ENCODE peak calls at places on chromosomes 7 and 10, in six cellular contexts. One of them, this sample, is unnamed.

GRCh38 chr10:32073676-32074075 is 17.5 kb upstream of the KIF5B start:
- DNase-seq in cardiac fibroblast: no peak
- DNase-seq in fibroblast of lung: peak; percentile 37
- DNase-seq in body of pancreas: no peak
- DNase-seq in GM12878: no peak
- DNase-seq in fibroblast of the aortic adventitia: peak; percentile 51
- DNase-seq in this sample: no peak

GRCh38 chr10:77157248-77158019 is 480.2 kb downstream of the KCNMA1 start:
- DNase-seq in fibroblast of lung: peak; percentile 32
- DNase-seq in body of pancreas: no peak
- DNase-seq in cardiac fibroblast: no peak
- DNase-seq in GM12878: no peak
- DNase-seq in fibroblast of the aortic adventitia: peak; percentile 80
- DNase-seq in this sample: no peak

GRCh38 chr10:46547331-46547880 is 9.1 kb downstream of the GPRIN2 start:
- DNase-seq in cardiac fibroblast: no peak
- DNase-seq in GM12878: no peak
- DNase-seq in fibroblast of lung: no peak
- DNase-seq in body of pancreas: peak; percentile 4
- DNase-seq in fibroblast of the aortic adventitia: no peak
- DNase-seq in this sample: no peak

GRCh38 chr10:126935263-126935946 is 30.2 kb downstream of the DOCK1 start:
- DNase-seq in GM12878: no peak
- DNase-seq in cardiac fibroblast: peak; percentile 37
- DNase-seq in body of pancreas: no peak
- DNase-seq in fibroblast of the aortic adventitia: no peak
- DNase-seq in fibroblast of lung: no peak
- DNase-seq in this sample: peak; percentile 17

GRCh38 chr10:13983035-13983434 is 347.7 kb downstream of the FRMD4A start:
- DNase-seq in fibroblast of lung: no peak
- DNase-seq in fibroblast of the aortic adventitia: no peak
- DNase-seq in body of pancreas: no peak
- DNase-seq in cardiac fibroblast: no peak
- DNase-seq in GM12878: no peak
- DNase-seq in this sample: no peak

GRCh38 chr10:102497545-102497944 is 5.0 kb downstream of the ACTR1A start:
- DNase-seq in fibroblast of lung: no peak
- DNase-seq in cardiac fibroblast: no peak
- DNase-seq in fibroblast of the aortic adventitia: no peak
- DNase-seq in body of pancreas: no peak
- DNase-seq in GM12878: no peak
- DNase-seq in this sample: no peak

GRCh38 chr7:2261611-2262010 is 19.6 kb downstream of the NUDT1 start:
- DNase-seq in cardiac fibroblast: no peak
- DNase-seq in fibroblast of lung: no peak
- DNase-seq in GM12878: no peak
- DNase-seq in fibroblast of the aortic adventitia: no peak
- DNase-seq in body of pancreas: no peak
- DNase-seq in this sample: no peak

GRCh38 chr7:102891693-102892261 is 21.0 kb upstream of the LRRC17 start:
- DNase-seq in fibroblast of the aortic adventitia: peak; percentile 91
- DNase-seq in body of pancreas: peak; percentile 41
- DNase-seq in GM12878: no peak
- DNase-seq in cardiac fibroblast: peak; percentile 88
- DNase-seq in fibroblast of lung: peak; percentile 93
- DNase-seq in this sample: peak; percentile 26

GRCh38 chr10:110488944-110489343 is 8.8 kb upstream of the DUSP5 start:
- DNase-seq in cardiac fibroblast: no peak
- DNase-seq in body of pancreas: no peak
- DNase-seq in fibroblast of lung: no peak
- DNase-seq in fibroblast of the aortic adventitia: no peak
- DNase-seq in GM12878: no peak
- DNase-seq in this sample: no peak

GRCh38 chr10:119219747-119220320 is 12.5 kb downstream of the GRK5 start:
- DNase-seq in fibroblast of the aortic adventitia: peak; percentile 46
- DNase-seq in body of pancreas: no peak
- DNase-seq in GM12878: no peak
- DNase-seq in fibroblast of lung: no peak
- DNase-seq in cardiac fibroblast: no peak
- DNase-seq in this sample: no peak

GRCh38 chr7:148567524-148567923 is 23.0 kb upstream of the C7orf33 start:
- DNase-seq in body of pancreas: no peak
- DNase-seq in fibroblast of lung: no peak
- DNase-seq in cardiac fibroblast: no peak
- DNase-seq in fibroblast of the aortic adventitia: no peak
- DNase-seq in GM12878: no peak
- DNase-seq in this sample: no peak

GRCh38 chr7:18064242-18064838 is 36.7 kb upstream of the PRPS1L1 start:
- DNase-seq in body of pancreas: peak; percentile 33
- DNase-seq in fibroblast of lung: no peak
- DNase-seq in fibroblast of the aortic adventitia: peak; percentile 12
- DNase-seq in GM12878: no peak
- DNase-seq in cardiac fibroblast: peak; percentile 45
- DNase-seq in this sample: no peak

DNA sequence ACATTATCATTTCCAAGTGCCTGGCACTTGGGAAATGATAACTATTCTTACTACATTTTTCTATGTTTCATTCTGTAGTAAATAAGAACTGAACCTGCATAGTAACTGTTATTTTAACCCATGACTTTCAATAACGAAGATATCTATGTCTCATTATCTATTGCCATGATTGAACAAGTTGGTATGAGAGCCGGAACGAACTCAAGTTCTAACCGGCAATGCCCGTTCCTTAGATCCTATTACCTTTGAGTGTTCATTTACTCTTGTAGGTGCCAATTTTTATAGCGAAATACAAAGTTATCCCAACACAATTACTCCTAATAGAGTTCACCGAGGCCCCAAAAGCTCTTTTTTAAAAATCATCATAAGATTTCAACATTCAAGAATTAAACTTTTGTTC is 885 bp upstream of the MET start:
- DNase-seq in cardiac fibroblast: no peak
- DNase-seq in body of pancreas: no peak
- DNase-seq in GM12878: no peak
- DNase-seq in fibroblast of the aortic adventitia: no peak
- DNase-seq in fibroblast of lung: no peak
- DNase-seq in this sample: no peak
- H3K4me3 ChIP-seq in cardiac fibroblast: no peak overlapping the region
- H3K4me3 ChIP-seq in body of pancreas: no peak overlapping the region
- H3K4me3 ChIP-seq in GM12878: no peak overlapping the region
- H3K4me3 ChIP-seq in fibroblast of the aortic adventitia: no peak overlapping the region
- H3K4me3 ChIP-seq in fibroblast of lung: peak overlapping the region; percentile 89
- H3K4me3 ChIP-seq in this sample: peak overlapping the region; percentile 63

DNA sequence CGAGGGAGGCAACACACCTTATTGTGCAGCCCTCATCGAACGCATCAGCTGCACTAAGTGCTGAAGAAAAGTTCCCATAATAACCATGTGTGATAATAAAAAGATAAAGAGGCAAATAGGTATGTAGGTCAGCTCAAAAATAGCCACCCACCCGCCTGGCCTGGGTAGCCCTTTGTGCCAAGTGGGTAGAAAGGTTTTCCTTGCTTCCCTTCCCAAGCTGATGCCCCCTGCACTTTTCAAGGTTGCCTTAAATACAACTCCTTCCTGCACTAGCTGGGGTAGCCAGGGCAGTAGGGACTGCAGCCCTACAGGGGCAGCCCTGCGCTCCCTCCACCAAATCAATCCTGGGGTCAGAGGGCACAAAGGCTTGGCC is 13.5 kb upstream of the DDIT4 start:
- DNase-seq in cardiac fibroblast: no peak
- DNase-seq in fibroblast of the aortic adventitia: no peak
- DNase-seq in fibroblast of lung: no peak
- DNase-seq in body of pancreas: no peak
- DNase-seq in GM12878: no peak
- DNase-seq in this sample: no peak
- H3K4me3 ChIP-seq in cardiac fibroblast: no peak overlapping the region
- H3K4me3 ChIP-seq in fibroblast of the aortic adventitia: no peak overlapping the region
- H3K4me3 ChIP-seq in fibroblast of lung: no peak overlapping the region
- H3K4me3 ChIP-seq in body of pancreas: no peak overlapping the region
- H3K4me3 ChIP-seq in GM12878: peak overlapping the region; percentile 68
- H3K4me3 ChIP-seq in this sample: peak overlapping the region; percentile 70

DNA sequence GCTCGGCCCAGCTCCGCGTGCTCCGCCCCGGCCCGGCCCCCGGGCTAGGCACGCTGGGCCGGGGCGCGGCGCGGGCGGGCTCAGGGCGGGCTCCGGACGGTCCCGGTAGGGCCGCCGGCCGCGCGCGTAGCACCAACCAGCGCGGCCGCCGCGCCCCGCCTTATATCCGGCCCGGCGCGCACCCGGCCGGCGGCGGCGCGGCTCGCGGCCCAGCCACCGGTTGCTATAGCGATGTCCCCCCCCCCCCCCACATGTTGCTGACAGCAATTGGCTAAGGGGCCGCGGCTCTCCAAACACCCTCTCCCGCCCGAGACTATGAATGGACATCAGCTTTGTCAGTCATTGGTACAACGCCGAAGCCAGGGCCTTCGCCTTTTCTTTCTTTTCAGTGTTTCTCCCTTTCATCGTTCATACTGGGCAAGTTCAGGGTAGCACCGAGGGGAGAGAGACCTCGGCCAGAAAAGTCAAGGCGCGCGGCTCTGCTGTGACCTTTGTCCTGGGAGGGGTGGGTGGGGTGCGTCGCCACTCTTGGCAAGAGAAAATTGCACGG is 354.1 kb downstream of the DNAJB6 start:
- DNase-seq in GM12878: no peak
- DNase-seq in body of pancreas: peak; percentile 60
- DNase-seq in fibroblast of lung: peak; percentile 57
- DNase-seq in fibroblast of the aortic adventitia: peak; percentile 40
- DNase-seq in cardiac fibroblast: peak; percentile 63
- DNase-seq in this sample: no peak
- H3K4me3 ChIP-seq in GM12878: no peak overlapping the region
- H3K4me3 ChIP-seq in body of pancreas: no peak overlapping the region
- H3K4me3 ChIP-seq in fibroblast of lung: peak overlapping the region; percentile 53
- H3K4me3 ChIP-seq in fibroblast of the aortic adventitia: no peak overlapping the region
- H3K4me3 ChIP-seq in cardiac fibroblast: peak overlapping the region; percentile 8
- H3K4me3 ChIP-seq in this sample: peak overlapping the region; percentile 20

GRCh38 chr7:138565071-138565450 is 105.0 kb downstream of the TRIM24 start:
- DNase-seq in GM12878: no peak
- DNase-seq in body of pancreas: no peak
- DNase-seq in fibroblast of the aortic adventitia: no peak
- DNase-seq in cardiac fibroblast: no peak
- DNase-seq in fibroblast of lung: no peak
- DNase-seq in this sample: no peak

GRCh38 chr7:138568655-138569054 is 108.6 kb downstream of the TRIM24 start:
- DNase-seq in fibroblast of lung: no peak
- DNase-seq in GM12878: no peak
- DNase-seq in cardiac fibroblast: no peak
- DNase-seq in fibroblast of the aortic adventitia: no peak
- DNase-seq in body of pancreas: no peak
- DNase-seq in this sample: no peak

GRCh38 chr7:138563808-138564207 is 103.7 kb downstream of the TRIM24 start:
- DNase-seq in fibroblast of lung: no peak
- DNase-seq in fibroblast of the aortic adventitia: no peak
- DNase-seq in GM12878: no peak
- DNase-seq in body of pancreas: no peak
- DNase-seq in cardiac fibroblast: no peak
- DNase-seq in this sample: no peak

GRCh38 chr7:138565451-138566114 is 105.5 kb downstream of the TRIM24 start:
- DNase-seq in GM12878: no peak
- DNase-seq in cardiac fibroblast: peak; percentile 90
- DNase-seq in fibroblast of the aortic adventitia: peak; percentile 72
- DNase-seq in fibroblast of lung: peak; percentile 67
- DNase-seq in body of pancreas: no peak
- DNase-seq in this sample: no peak

DNA sequence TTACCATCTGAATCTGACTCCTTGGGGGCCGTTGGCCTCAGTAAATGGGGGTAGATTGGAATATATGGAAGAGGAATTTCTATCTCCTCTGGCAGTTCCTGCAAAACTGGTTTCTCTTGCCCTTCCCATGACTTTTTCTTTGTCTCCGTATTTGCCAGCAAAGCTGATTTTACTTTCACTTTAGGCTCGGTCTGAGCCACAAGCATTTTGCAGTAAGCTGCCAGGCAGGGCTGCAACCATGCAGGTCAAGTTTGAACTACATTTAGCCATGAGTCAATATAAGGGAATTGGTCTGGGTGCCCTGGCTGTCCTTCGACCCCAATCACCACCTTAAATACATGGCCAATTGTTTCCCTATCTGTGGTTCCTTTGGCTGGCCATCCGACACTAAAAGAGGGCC is 104.3 kb downstream of the TRIM24 start:
- DNase-seq in GM12878: no peak
- DNase-seq in fibroblast of lung: no peak
- DNase-seq in cardiac fibroblast: no peak
- DNase-seq in fibroblast of the aortic adventitia: no peak
- DNase-seq in body of pancreas: no peak
- DNase-seq in this sample: no peak
- H3K4me3 ChIP-seq in GM12878: no peak overlapping the region
- H3K4me3 ChIP-seq in fibroblast of lung: no peak overlapping the region
- H3K4me3 ChIP-seq in cardiac fibroblast: no peak overlapping the region
- H3K4me3 ChIP-seq in fibroblast of the aortic adventitia: no peak overlapping the region
- H3K4me3 ChIP-seq in body of pancreas: no peak overlapping the region
- H3K4me3 ChIP-seq in this sample: no peak overlapping the region

GRCh38 chr7:151735854-151736402 is 141.0 kb downstream of the PRKAG2 start:
- DNase-seq in cardiac fibroblast: no peak
- DNase-seq in fibroblast of the aortic adventitia: no peak
- DNase-seq in body of pancreas: no peak
- DNase-seq in fibroblast of lung: no peak
- DNase-seq in GM12878: no peak
- DNase-seq in this sample: no peak
- H3K4me3 ChIP-seq in cardiac fibroblast: peak overlapping the region; percentile 33
- H3K4me3 ChIP-seq in fibroblast of the aortic adventitia: peak overlapping the region; percentile 6
- H3K4me3 ChIP-seq in body of pancreas: no peak overlapping the region
- H3K4me3 ChIP-seq in fibroblast of lung: peak overlapping the region; percentile 41
- H3K4me3 ChIP-seq in GM12878: no peak overlapping the region
- H3K4me3 ChIP-seq in this sample: no peak overlapping the region